ENCODE peak calls at places on chromosomes 5 and 9, in four cellular contexts. One of them, this sample, is unnamed.

GRCh38 chr9:133050142-133050541 is 11.6 kb upstream of the CEL start:
- DNase-seq in upper lobe of left lung: no peak
- DNase-seq in heart right ventricle: no peak
- DNase-seq in MM.1S: no peak
- DNase-seq in this sample: no peak

GRCh38 chr5:176922817-176923216 is 23.7 kb upstream of the HK3 start:
- DNase-seq in upper lobe of left lung: no peak
- DNase-seq in MM.1S: no peak
- DNase-seq in heart right ventricle: no peak
- DNase-seq in this sample: peak

GRCh38 chr5:67090593-67090992 is 106.0 kb downstream of the CD180 start:
- DNase-seq in heart right ventricle: no peak
- DNase-seq in upper lobe of left lung: no peak
- DNase-seq in MM.1S: no peak
- DNase-seq in this sample: no peak

GRCh38 chr9:109310486-109310901 is 10.4 kb downstream of the EPB41L4B start:
- DNase-seq in heart right ventricle: no peak
- DNase-seq in MM.1S: no peak
- DNase-seq in upper lobe of left lung: no peak
- DNase-seq in this sample: no peak

GRCh38 chr9:79686381-79687130 is 114.8 kb downstream of the TLE4 start:
- DNase-seq in heart right ventricle: no peak
- DNase-seq in MM.1S: no peak
- DNase-seq in upper lobe of left lung: no peak
- DNase-seq in this sample: no peak

GRCh38 chr9:79651251-79651795 is 79.6 kb downstream of the TLE4 start:
- DNase-seq in upper lobe of left lung: peak
- DNase-seq in MM.1S: no peak
- DNase-seq in heart right ventricle: no peak
- DNase-seq in this sample: no peak

GRCh38 chr9:89078860-89079259 is 87.6 kb downstream of the S1PR3 start:
- DNase-seq in heart right ventricle: no peak
- DNase-seq in MM.1S: no peak
- DNase-seq in upper lobe of left lung: no peak
- DNase-seq in this sample: no peak

GRCh38 chr9:87343816-87344438 is 153.7 kb upstream of the DAPK1 start:
- DNase-seq in MM.1S: no peak
- DNase-seq in upper lobe of left lung: no peak
- DNase-seq in heart right ventricle: no peak
- DNase-seq in this sample: no peak

GRCh38 chr5:64666058-64666457 is 24.2 kb upstream of the SHISAL2B start:
- DNase-seq in MM.1S: no peak
- DNase-seq in upper lobe of left lung: no peak
- DNase-seq in heart right ventricle: no peak
- DNase-seq in this sample: no peak

GRCh38 chr9:16136961-16137360 is 584.1 kb downstream of the CCDC171 start:
- DNase-seq in heart right ventricle: peak
- DNase-seq in upper lobe of left lung: no peak
- DNase-seq in MM.1S: no peak
- DNase-seq in this sample: no peak

GRCh38 chr9:99826579-99826978 is 4.9 kb downstream of the NR4A3 start:
- DNase-seq in MM.1S: no peak
- DNase-seq in upper lobe of left lung: no peak
- DNase-seq in heart right ventricle: no peak
- DNase-seq in this sample: no peak

GRCh38 chr5:67335391-67335790 is 138.8 kb upstream of the CD180 start:
- DNase-seq in MM.1S: no peak
- DNase-seq in upper lobe of left lung: no peak
- DNase-seq in heart right ventricle: no peak
- DNase-seq in this sample: no peak

GRCh38 chr5:53671447-53671846 is 111.0 kb downstream of the NDUFS4 start:
- DNase-seq in heart right ventricle: no peak
- DNase-seq in upper lobe of left lung: no peak
- DNase-seq in MM.1S: no peak
- DNase-seq in this sample: no peak

GRCh38 chr5:17114233-17114632 is 103.2 kb upstream of the BASP1 start:
- DNase-seq in upper lobe of left lung: no peak
- DNase-seq in heart right ventricle: no peak
- DNase-seq in MM.1S: no peak
- DNase-seq in this sample: peak

GRCh38 chr5:39780341-39780740 is 355.6 kb upstream of the DAB2 start:
- DNase-seq in heart right ventricle: no peak
- DNase-seq in upper lobe of left lung: no peak
- DNase-seq in MM.1S: no peak
- DNase-seq in this sample: no peak

GRCh38 chr5:9209846-9210547 is 335.9 kb downstream of the SEMA5A start:
- DNase-seq in heart right ventricle: no peak
- DNase-seq in MM.1S: no peak
- DNase-seq in upper lobe of left lung: no peak
- DNase-seq in this sample: no peak

GRCh38 chr5:72180925-72181324 is 73.7 kb downstream of the MAP1B start:
- DNase-seq in upper lobe of left lung: no peak
- DNase-seq in MM.1S: no peak
- DNase-seq in heart right ventricle: no peak
- DNase-seq in this sample: no peak

GRCh38 chr9:71762900-71763653 is 5.2 kb downstream of the CEMIP2 start:
- DNase-seq in MM.1S: no peak
- DNase-seq in upper lobe of left lung: no peak
- DNase-seq in heart right ventricle: no peak
- DNase-seq in this sample: no peak

GRCh38 chr9:91197232-91198181 is 164.2 kb downstream of the AUH start:
- DNase-seq in upper lobe of left lung: peak
- DNase-seq in heart right ventricle: peak
- DNase-seq in MM.1S: no peak
- DNase-seq in this sample: peak

GRCh38 chr5:31987985-31988710 is 186.0 kb downstream of the GOLPH3 start:
- DNase-seq in upper lobe of left lung: no peak
- DNase-seq in MM.1S: no peak
- DNase-seq in heart right ventricle: no peak
- DNase-seq in this sample: no peak

GRCh38 chr9:129884220-129885017 is 49.2 kb downstream of the USP20 start:
- DNase-seq in upper lobe of left lung: peak
- DNase-seq in MM.1S: peak
- DNase-seq in heart right ventricle: peak
- DNase-seq in this sample: peak

GRCh38 chr5:126525630-126526245 is 69.3 kb downstream of the ALDH7A1 start:
- DNase-seq in heart right ventricle: peak
- DNase-seq in upper lobe of left lung: peak
- DNase-seq in MM.1S: no peak
- DNase-seq in this sample: no peak

GRCh38 chr5:133254803-133255202 is 203.0 kb downstream of the HSPA4 start:
- DNase-seq in upper lobe of left lung: no peak
- DNase-seq in heart right ventricle: no peak
- DNase-seq in MM.1S: no peak
- DNase-seq in this sample: no peak
- TF ChIP-seq CTCF in upper lobe of left lung: no peak
- TF ChIP-seq CTCF in heart right ventricle: no peak
- TF ChIP-seq CTCF in MM.1S: no peak
- TF ChIP-seq CTCF in this sample: no peak

GRCh38 chr5:142772766-142773293 is 2.7 kb downstream of the ARHGAP26 start:
- DNase-seq in MM.1S: no peak
- DNase-seq in heart right ventricle: no peak
- DNase-seq in upper lobe of left lung: no peak
- DNase-seq in this sample: no peak
- H3K4me3 ChIP-seq in MM.1S: no peak
- H3K4me3 ChIP-seq in heart right ventricle: peak
- H3K4me3 ChIP-seq in upper lobe of left lung: peak
- H3K4me3 ChIP-seq in this sample: no peak

GRCh38 chr5:7394889-7395431 is 978 bp upstream of the ADCY2 start:
- DNase-seq in MM.1S: no peak
- DNase-seq in heart right ventricle: no peak
- DNase-seq in upper lobe of left lung: no peak
- DNase-seq in this sample: no peak
- TF ChIP-seq CTCF in MM.1S: no peak
- TF ChIP-seq CTCF in heart right ventricle: no peak
- TF ChIP-seq CTCF in upper lobe of left lung: no peak
- TF ChIP-seq CTCF in this sample: no peak

DNA sequence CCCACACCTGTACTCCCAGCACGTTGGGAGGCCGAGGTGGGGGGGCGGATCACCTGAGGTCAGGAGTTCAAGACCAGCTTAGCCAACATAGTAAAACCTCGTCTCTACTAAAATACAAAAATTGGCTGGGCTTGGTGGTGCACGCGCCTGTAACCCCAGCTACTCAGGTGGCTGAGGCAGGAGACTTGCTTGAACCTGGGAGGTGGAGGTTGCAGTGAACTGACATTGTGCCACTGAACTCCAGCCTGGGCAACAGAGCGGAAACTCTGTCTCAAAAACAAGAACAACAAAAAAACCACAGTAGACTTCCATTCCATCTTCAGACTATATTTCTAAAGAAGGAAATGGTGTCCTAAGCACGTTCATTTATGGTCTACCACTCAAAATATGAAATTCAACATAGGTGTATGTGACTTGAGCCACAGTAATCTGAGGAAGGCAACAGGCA is 14.2 kb upstream of the SERINC5 start:
- DNase-seq in heart right ventricle: no peak
- DNase-seq in MM.1S: no peak
- DNase-seq in upper lobe of left lung: no peak
- DNase-seq in this sample: no peak
- H3K4me3 ChIP-seq in heart right ventricle: no peak
- H3K4me3 ChIP-seq in MM.1S: no peak
- H3K4me3 ChIP-seq in upper lobe of left lung: no peak
- H3K4me3 ChIP-seq in this sample: no peak

DNA sequence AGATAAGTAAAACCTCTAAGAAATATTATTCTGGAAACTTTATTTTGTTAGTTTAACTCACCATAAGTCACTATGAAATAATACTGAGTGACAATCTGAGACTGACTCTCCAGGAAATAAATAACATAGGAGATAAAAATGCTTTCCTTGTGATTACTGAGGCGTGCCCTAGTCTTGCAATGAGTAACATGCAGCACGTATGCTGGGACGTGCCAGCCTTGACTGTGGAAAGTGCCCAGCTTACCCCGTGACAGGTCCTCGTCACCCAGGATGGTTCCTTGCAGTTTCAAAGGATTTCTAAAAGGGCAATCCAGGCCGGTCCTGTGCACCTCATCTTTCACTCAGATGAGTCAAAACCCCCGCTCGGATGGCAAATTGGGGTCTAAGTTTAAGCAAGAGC is 720.9 kb upstream of the ADAMTS16 start:
- DNase-seq in MM.1S: no peak
- DNase-seq in heart right ventricle: no peak
- DNase-seq in upper lobe of left lung: no peak
- DNase-seq in this sample: no peak
- TF ChIP-seq CTCF in MM.1S: no peak
- TF ChIP-seq CTCF in heart right ventricle: no peak
- TF ChIP-seq CTCF in upper lobe of left lung: no peak
- TF ChIP-seq CTCF in this sample: no peak